ENCODE peak calls at places on chromosomes 6 and 20, in nine cellular contexts. Q, D, E, Z, M, F, H, V and L are unnamed samples. For H3K27me3, the result is how much of the 10 kb centered on the place peaks cover.

GRCh38 chr6:144931172-144932035 is 646.3 kb downstream of the UTRN start:
- DNase-seq in Q (peak), D (no peak), M (no peak), H (peak), F (no peak), V (peak), Z (no peak), E (peak), L (peak)

GRCh38 chr20:40441771-40442170 is 247.3 kb downstream of the MAFB start:
- DNase-seq in E (no peak), F (no peak), M (no peak), V (no peak), H (no peak), D (no peak), Z (no peak), Q (no peak), L (no peak)

GRCh38 chr6:131909408-131910218 is 41.6 kb downstream of the CCN2 start:
- DNase-seq in H (peak), Q (peak), F (peak), D (peak), V (peak), E (peak), M (peak), Z (no peak), L (peak)

GRCh38 chr20:15654208-15654649 is 919.0 kb downstream of the KIF16B start:
- DNase-seq in F (no peak), M (no peak), E (peak), H (peak), Q (peak), Z (no peak), V (no peak), D (peak), L (peak)

GRCh38 chr6:39189915-39190544 is 39.2 kb downstream of the KCNK5 start:
- DNase-seq in H (peak), V (no peak), F (peak), D (no peak), E (peak), M (no peak), Q (no peak), Z (no peak), L (peak)

GRCh38 chr20:44089987-44090674 is 96.9 kb downstream of the JPH2 start:
- DNase-seq in E (no peak), M (no peak), D (peak), Z (no peak), F (no peak), V (no peak), Q (no peak), H (peak), L (peak)

GRCh38 chr6:69796081-69796626 is 656 bp downstream of the LMBRD1 start:
- DNase-seq in Q (peak), Z (no peak), V (no peak), D (no peak), F (no peak), M (peak), E (peak), H (peak), L (peak)

GRCh38 chr6:158208226-158208807 is 40.2 kb downstream of the GTF2H5 start:
- DNase-seq in F (no peak), Q (no peak), M (no peak), D (no peak), Z (no peak), H (no peak), E (no peak), V (no peak), L (no peak)

GRCh38 chr20:47454298-47455132 is 47.2 kb upstream of the NCOA3 start:
- DNase-seq in E (no peak), M (no peak), V (no peak), D (no peak), Q (no peak), F (no peak), Z (no peak), H (no peak), L (no peak)

GRCh38 chr6:680204-680603 is 12.7 kb downstream of the EXOC2 start:
- DNase-seq in D (no peak), Q (no peak), H (no peak), F (no peak), E (no peak), M (no peak), Z (no peak), V (no peak), L (no peak)

GRCh38 chr6:680666-681374 is 12.1 kb downstream of the EXOC2 start:
- DNase-seq in Q (no peak), D (no peak), E (no peak), H (no peak), V (no peak), M (no peak), F (no peak), Z (no peak), L (no peak)

GRCh38 chr6:679282-679681 is 13.7 kb downstream of the EXOC2 start:
- DNase-seq in M (no peak), D (no peak), Q (no peak), H (peak), V (no peak), E (no peak), F (no peak), Z (no peak), L (no peak)

GRCh38 chr6:678515-678914 is 14.4 kb downstream of the EXOC2 start:
- DNase-seq in Z (no peak), E (no peak), D (no peak), H (no peak), M (no peak), F (no peak), V (no peak), Q (no peak), L (no peak)

DNA sequence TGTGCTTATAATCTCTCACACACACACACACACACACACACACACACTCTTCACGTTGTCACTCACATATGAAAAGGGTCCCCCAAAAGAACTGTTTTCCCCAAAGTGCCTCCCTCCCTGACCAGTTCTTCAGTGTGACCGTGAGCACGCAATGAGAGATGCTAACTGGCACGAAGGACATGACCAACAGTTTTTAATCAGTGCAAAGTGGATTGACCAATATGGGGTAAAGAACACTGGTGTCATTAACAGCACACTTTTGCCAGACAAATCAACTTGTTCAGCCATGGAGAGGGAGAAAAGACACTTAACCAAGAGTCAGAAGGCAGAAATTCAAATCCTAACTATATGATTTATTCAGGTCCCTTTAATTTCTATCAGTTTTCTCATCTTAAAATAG is 15.0 kb downstream of the EXOC2 start:
- DNase-seq in F (no peak), V (no peak), Z (no peak), E (no peak), M (no peak), D (no peak), H (no peak), Q (no peak), L (no peak)
- H3K27me3 ChIP-seq in F (under half), V (under half), Z (under half), E (under half), M (under half), D (under half), H (under half), Q (under half), L (under half)

GRCh38 chr6:129369737-129370136 is 340.2 kb downstream of the ARHGAP18 start:
- DNase-seq in Q (no peak), E (no peak), V (no peak), F (no peak), Z (no peak), D (no peak), M (no peak), H (no peak), L (no peak)

GRCh38 chr6:129368076-129368475 is 341.9 kb downstream of the ARHGAP18 start:
- DNase-seq in Q (no peak), M (no peak), H (no peak), E (no peak), Z (no peak), F (no peak), V (no peak), D (no peak), L (no peak)

GRCh38 chr6:129370268-129370916 is 339.6 kb downstream of the ARHGAP18 start:
- DNase-seq in H (peak), E (peak), Z (no peak), V (peak), F (no peak), D (no peak), Q (peak), M (peak), L (peak)

GRCh38 chr6:129364767-129365166 is 345.2 kb downstream of the ARHGAP18 start:
- DNase-seq in M (no peak), D (no peak), E (no peak), Z (no peak), F (no peak), Q (no peak), V (no peak), H (no peak), L (no peak)

DNA sequence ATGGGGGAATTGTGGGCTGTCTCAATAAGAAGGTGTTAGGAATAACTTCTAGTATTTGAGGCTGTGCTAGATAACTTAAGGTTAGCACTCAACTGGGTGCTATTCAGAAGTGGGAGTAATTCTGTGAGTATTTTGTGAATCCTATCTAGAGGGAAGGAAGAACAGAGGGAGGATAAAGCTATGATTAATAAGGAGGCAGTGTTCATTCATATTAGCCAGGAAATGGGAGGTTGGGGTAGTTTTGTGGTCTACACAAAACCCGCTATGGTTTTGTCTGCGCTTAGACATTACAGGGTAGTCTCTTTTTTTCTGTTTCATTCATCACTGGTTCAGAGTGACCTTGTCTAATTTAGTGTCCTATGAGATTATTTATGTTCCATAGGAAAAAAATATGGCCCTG is 341.0 kb downstream of the ARHGAP18 start:
- DNase-seq in D (no peak), F (no peak), E (no peak), H (no peak), V (no peak), Z (no peak), M (no peak), Q (no peak), L (no peak)
- H3K27ac ChIP-seq in D (no peak), F (no peak), E (no peak), H (no peak), V (no peak), Z (no peak), M (no peak), Q (no peak), L (no peak)

GRCh38 chr20:23565503-23566056 is 2.7 kb downstream of the CST9L start:
- DNase-seq in D (no peak), Z (no peak), F (no peak), H (no peak), M (no peak), V (no peak), Q (no peak), E (no peak), L (no peak)
- H3K27me3 ChIP-seq in D (under half), Z (under half), F (under half), H (under half), M (under half), V (under half), Q (under half), E (under half), L (under half)

GRCh38 chr20:31837896-31838397 is 7.5 kb downstream of the FOXS1 start:
- DNase-seq in M (no peak), E (no peak), D (peak), Z (no peak), H (peak), Q (no peak), F (no peak), V (no peak), L (no peak)

GRCh38 chr20:31838646-31839292 is 6.6 kb downstream of the FOXS1 start:
- DNase-seq in Q (no peak), M (no peak), V (no peak), Z (no peak), E (no peak), D (no peak), H (no peak), F (no peak), L (no peak)

GRCh38 chr20:31840906-31841816 is 4.2 kb downstream of the FOXS1 start:
- DNase-seq in E (no peak), Z (no peak), M (no peak), F (no peak), Q (no peak), V (peak), D (no peak), H (no peak), L (no peak)

GRCh38 chr20:31841928-31842327 is 3.5 kb downstream of the FOXS1 start:
- DNase-seq in M (no peak), H (peak), V (peak), E (no peak), F (peak), Q (no peak), D (no peak), Z (peak), L (peak)

DNA sequence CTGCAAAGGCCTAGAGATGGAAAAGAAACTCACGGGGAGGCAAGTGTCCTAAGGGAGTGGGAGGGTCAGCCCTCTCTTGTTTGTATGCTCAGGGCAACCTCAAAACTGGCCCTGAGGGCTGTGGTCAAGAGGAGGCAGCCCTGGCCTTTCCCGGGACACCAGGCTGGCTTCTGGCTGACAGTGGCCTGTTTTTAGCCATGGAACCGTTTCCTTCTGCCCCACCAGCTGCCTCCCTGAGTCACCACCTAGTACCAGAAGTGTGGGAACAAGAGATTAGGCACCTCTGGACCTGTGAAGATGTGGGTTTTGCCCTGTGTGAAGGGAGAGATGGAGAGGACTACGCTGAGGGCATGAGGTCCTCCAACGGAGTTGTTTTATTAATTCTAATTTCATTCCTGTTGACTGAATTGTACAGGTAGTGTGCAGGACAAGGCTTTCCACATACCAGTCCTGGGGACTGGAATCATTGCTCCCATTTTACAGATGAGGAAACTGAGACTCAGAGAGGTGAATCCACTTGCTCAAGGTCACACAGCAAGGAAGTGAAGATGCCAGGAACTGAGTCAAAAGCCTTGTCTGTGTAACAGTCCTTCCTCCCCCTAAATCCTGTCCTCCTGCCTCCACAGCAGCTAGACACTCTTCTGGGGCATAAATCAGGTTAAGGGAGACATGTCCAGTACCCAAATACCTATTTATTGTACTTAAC is 5.5 kb downstream of the FOXS1 start:
- DNase-seq in F (no peak), Q (no peak), D (no peak), E (no peak), Z (no peak), M (no peak), H (no peak), V (no peak), L (no peak)
- H3K27ac ChIP-seq in F (peak), Q (no peak), D (no peak), E (no peak), Z (peak), M (no peak), H (no peak), V (no peak), L (no peak)

GRCh38 chr20:57142667-57143066 is 123.8 kb downstream of the BMP7 start:
- DNase-seq in M (no peak), Z (no peak), F (no peak), H (no peak), D (no peak), Q (no peak), V (no peak), E (no peak), L (no peak)

GRCh38 chr20:57147185-57147584 is 119.3 kb downstream of the BMP7 start:
- DNase-seq in M (no peak), F (no peak), H (no peak), Z (no peak), Q (no peak), V (no peak), D (no peak), E (no peak), L (no peak)

GRCh38 chr20:57146155-57146554 is 120.3 kb downstream of the BMP7 start:
- DNase-seq in F (no peak), Q (no peak), V (no peak), Z (no peak), E (no peak), D (no peak), H (no peak), M (no peak), L (no peak)

GRCh38 chr20:57143173-57143572 is 123.3 kb downstream of the BMP7 start:
- DNase-seq in Z (no peak), H (no peak), M (no peak), Q (no peak), D (no peak), V (no peak), F (no peak), E (no peak), L (no peak)

GRCh38 chr20:57145089-57145631 is 121.3 kb downstream of the BMP7 start:
- DNase-seq in H (no peak), V (no peak), F (no peak), D (no peak), Z (no peak), E (no peak), M (no peak), Q (no peak), L (no peak)
- H3K27me3 ChIP-seq in H (under half), V (under half), F (under half), D (under half), Z (under half), E (under half), M (under half), Q (under half), L (under half)

DNA sequence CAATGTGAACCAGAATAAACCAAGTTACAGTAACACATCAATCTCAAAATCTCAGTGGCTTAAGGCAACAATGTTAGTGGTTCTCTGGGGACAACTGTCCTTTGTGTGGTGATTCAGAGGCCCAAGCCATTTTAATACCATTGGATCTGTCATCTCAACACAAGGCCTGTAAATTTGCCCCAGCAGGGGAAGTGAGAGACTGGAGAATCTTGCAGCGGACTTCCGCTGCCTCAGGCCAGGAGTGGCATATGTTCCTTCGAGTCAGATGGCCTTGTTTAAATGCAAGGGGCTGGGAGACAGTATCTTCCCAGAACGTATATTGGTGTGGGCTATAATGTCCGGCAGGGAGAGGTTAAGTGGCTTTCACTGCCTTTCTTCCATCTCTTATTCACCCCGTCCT is 126.0 kb downstream of the CD83 start:
- DNase-seq in V (no peak), M (no peak), Q (no peak), H (no peak), E (no peak), F (no peak), D (no peak), Z (no peak), L (no peak)
- H3K27ac ChIP-seq in V (no peak), M (no peak), Q (no peak), H (no peak), E (no peak), F (no peak), D (no peak), Z (no peak), L (no peak)